ENCODE peak calls at places on chromosomes 7 and 10, in six cellular contexts. O, H, T, B, Y and U are unnamed samples.

GRCh38 chr10:69397972-69398371 is 18.7 kb downstream of the TACR2 start:
- DNase-seq in O (peak), H (no peak), T (peak), B (peak), Y (no peak), U (peak)

GRCh38 chr10:50369931-50370330 is 118.6 kb upstream of the ASAH2 start:
- DNase-seq in O (no peak), H (no peak), T (peak), B (no peak), Y (no peak), U (no peak)

GRCh38 chr7:98753176-98753575 is 116.6 kb downstream of the TMEM130 start:
- DNase-seq in O (no peak), H (no peak), T (no peak), B (no peak), Y (no peak), U (no peak)

GRCh38 chr7:117816727-117817126 is 56.5 kb downstream of the CTTNBP2 start:
- DNase-seq in O (no peak), H (no peak), T (peak), B (no peak), Y (no peak), U (no peak)

GRCh38 chr10:88060762-88061161 is 197.3 kb downstream of the PTEN start:
- DNase-seq in O (no peak), H (no peak), T (no peak), B (no peak), Y (no peak), U (no peak)

GRCh38 chr7:78683566-78683965 is 769.9 kb downstream of the MAGI2 start:
- DNase-seq in O (no peak), H (no peak), T (no peak), B (no peak), Y (no peak), U (no peak)

GRCh38 chr7:106752345-106752744 is 91.4 kb upstream of the CCDC71L start:
- DNase-seq in O (no peak), H (no peak), T (no peak), B (no peak), Y (no peak), U (no peak)

GRCh38 chr10:10821926-10822325 is 195.7 kb upstream of the CELF2 start:
- DNase-seq in O (no peak), H (no peak), T (no peak), B (no peak), Y (no peak), U (no peak)

GRCh38 chr10:112951349-112952281 is 1.6 kb downstream of the TCF7L2 start:
- DNase-seq in O (peak), H (peak), T (peak), B (peak), Y (peak), U (peak)

GRCh38 chr7:37918526-37918925 is 1.9 kb upstream of the SFRP4 start:
- DNase-seq in O (no peak), H (no peak), T (no peak), B (no peak), Y (no peak), U (no peak)

GRCh38 chr10:119517235-119518141 is 25.0 kb downstream of the RGS10 start:
- DNase-seq in O (no peak), H (peak), T (peak), B (no peak), Y (no peak), U (peak)

GRCh38 chr7:155303897-155304296 is 6.2 kb downstream of the INSIG1 start:
- DNase-seq in O (no peak), H (no peak), T (no peak), B (no peak), Y (no peak), U (no peak)

GRCh38 chr7:27175005-27175625 is 995 bp upstream of the HOXA10 start:
- DNase-seq in O (no peak), H (peak), T (no peak), B (no peak), Y (peak), U (no peak)

GRCh38 chr7:71867626-71868025 is 544.5 kb downstream of the CALN1 start:
- DNase-seq in O (no peak), H (no peak), T (no peak), B (no peak), Y (no peak), U (no peak)

GRCh38 chr10:30583778-30584415 is 45.7 kb downstream of the LYZL2 start:
- DNase-seq in O (peak), H (peak), T (peak), B (peak), Y (no peak), U (peak)

GRCh38 chr10:86344281-86344680 is 22.3 kb downstream of the GRID1 start:
- DNase-seq in O (no peak), H (no peak), T (no peak), B (no peak), Y (no peak), U (no peak)

GRCh38 chr7:39603931-39604330 is 19.4 kb upstream of the RALA start:
- DNase-seq in O (no peak), H (no peak), T (no peak), B (no peak), Y (no peak), U (no peak)

GRCh38 chr10:35340975-35341374 is 4.7 kb downstream of the CCNY start:
- DNase-seq in O (no peak), H (no peak), T (peak), B (no peak), Y (no peak), U (no peak)

GRCh38 chr7:106720641-106721040 is 59.7 kb upstream of the CCDC71L start:
- DNase-seq in O (no peak), H (no peak), T (no peak), B (no peak), Y (no peak), U (no peak)

GRCh38 chr7:131021902-131022301 is 287.9 kb upstream of the KLF14 start:
- DNase-seq in O (no peak), H (no peak), T (no peak), B (no peak), Y (no peak), U (no peak)

DNA sequence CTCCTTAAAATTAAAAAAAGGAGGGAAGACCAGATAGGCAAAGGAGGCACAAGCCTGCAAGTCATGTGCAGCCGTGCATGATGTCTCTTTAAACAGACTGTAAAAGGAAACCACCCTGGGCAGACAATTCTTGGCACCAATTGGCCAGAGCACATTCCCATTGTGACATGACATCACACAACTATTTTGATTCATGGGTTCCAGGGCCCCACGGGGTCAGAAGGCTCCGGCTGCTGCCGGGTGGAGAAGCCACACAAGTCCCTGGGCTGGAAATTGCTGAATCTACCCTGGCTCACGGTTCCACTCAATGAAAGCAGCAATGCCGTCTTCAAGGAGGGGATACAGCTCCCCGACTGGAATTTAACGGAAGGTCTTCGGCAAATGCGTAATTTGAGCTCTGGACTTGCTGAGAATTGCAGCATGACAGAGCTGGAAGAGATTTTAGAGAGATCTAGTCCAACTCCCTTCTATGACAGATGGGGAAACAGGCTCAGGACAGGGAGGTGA is 140.5 kb downstream of the PRKAG2 start:
- DNase-seq in O (peak), H (peak), T (peak), B (peak), Y (peak), U (peak)
- TF ChIP-seq CTCF in O (no peak), H (no peak), T (peak), B (peak), Y (peak), U (peak)

GRCh38 chr10:42866115-42866995 is 83.8 kb downstream of the BMS1 start:
- DNase-seq in O (peak), H (peak), T (peak), B (peak), Y (peak), U (peak)
- TF ChIP-seq CTCF in O (peak), H (peak), T (peak), B (peak), Y (peak), U (peak)

GRCh38 chr10:110040108-110040507 is 32.3 kb downstream of the ADD3 start:
- DNase-seq in O (no peak), H (no peak), T (no peak), B (no peak), Y (no peak), U (no peak)
- TF ChIP-seq CTCF in O (no peak), H (no peak), T (no peak), B (no peak), Y (no peak), U (no peak)

GRCh38 chr7:139452948-139453672 is 30.4 kb downstream of the KLRG2 start:
- DNase-seq in O (no peak), H (no peak), T (peak), B (peak), Y (no peak), U (no peak)
- TF ChIP-seq CTCF in O (no peak), H (peak), T (no peak), B (peak), Y (peak), U (peak)

DNA sequence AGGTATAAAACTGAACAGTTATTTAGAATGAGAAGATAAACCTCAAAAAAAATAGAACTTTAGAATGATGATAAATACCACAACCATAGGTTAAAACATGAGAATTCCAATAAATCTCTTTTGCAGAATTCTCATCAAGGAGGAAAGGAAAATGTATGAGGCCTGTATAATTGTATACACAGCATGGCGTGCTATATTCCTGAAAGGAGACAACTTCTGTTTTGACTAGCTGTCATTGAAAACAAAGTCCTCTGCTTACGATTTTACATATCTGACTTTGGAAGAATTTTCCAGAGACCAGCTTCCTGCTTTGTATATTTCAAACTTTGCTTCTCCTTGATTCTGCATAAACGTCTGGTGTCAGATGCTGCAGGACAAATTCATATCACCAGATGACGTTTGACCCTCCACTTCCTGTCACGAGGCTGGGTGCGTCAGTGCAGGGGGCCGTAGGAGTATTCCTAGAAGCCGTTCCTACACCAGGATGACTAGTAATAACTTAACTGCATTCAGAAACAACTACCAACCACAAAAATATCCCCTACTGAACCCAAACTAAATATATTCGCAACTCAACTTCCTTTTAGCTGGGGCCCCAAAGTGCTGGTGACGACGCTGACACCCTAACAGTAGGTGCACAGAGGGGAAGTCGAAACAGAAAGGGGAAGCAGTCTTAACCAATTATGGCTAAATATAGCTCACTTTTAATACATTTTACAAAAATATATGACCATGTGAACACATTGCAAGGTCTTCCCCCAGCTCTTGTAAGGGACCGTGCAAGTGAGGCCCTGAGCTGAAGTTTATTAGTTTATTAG is 178.6 kb upstream of the INHBA start:
- DNase-seq in O (peak), H (peak), T (no peak), B (no peak), Y (no peak), U (peak)
- TF ChIP-seq CTCF in O (no peak), H (no peak), T (no peak), B (no peak), Y (no peak), U (no peak)

GRCh38 chr10:71212249-71213126 is at the start of gene UNC5B:
- DNase-seq in O (peak), H (peak), T (peak), B (peak), Y (peak), U (peak)
- TF ChIP-seq CTCF in O (no peak), H (peak), T (no peak), B (peak), Y (peak), U (peak)

GRCh38 chr7:92722541-92722940 is 113.8 kb downstream of the CDK6 start:
- DNase-seq in O (no peak), H (no peak), T (no peak), B (no peak), Y (no peak), U (peak)

GRCh38 chr7:92717601-92717981 is 118.8 kb downstream of the CDK6 start:
- DNase-seq in O (no peak), H (no peak), T (peak), B (no peak), Y (no peak), U (no peak)

GRCh38 chr7:92717982-92718716 is 118.2 kb downstream of the CDK6 start:
- DNase-seq in O (peak), H (peak), T (peak), B (peak), Y (no peak), U (peak)

GRCh38 chr7:92723205-92723604 is 113.2 kb downstream of the CDK6 start:
- DNase-seq in O (no peak), H (no peak), T (peak), B (peak), Y (no peak), U (peak)

DNA sequence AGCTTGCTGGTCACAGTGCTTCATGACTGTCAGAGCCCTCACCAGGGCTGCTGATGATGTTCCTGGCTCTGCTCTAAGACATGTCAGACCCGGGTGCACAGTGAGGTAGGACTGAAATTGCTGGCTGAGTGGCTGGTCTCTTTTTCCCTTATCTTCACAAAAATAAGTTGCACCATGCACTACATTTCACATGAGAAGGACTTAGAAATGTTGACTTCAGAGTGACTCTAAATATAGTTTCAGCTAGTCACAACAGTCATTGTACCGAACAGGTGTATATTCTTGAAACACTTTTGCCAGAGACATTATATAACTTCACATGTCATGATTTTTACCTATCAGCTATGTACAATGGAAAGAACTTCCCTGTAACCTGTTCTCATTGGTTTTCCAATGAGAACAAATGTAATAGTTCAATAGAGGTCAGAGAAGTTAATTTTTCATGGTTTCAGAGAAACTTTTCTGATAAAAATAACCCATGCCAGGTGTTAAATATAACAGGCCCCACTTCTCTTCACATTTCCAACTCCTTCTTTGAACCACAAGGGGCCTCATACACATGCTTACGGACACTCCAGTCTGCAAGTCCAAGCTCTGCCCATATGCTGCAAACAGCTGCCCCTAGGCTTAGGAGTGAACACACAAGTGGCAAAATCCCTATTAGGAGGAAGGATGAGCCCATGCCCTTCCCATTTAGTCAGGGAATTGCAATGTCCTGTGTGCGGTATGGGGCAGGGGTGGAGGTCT is 115.6 kb downstream of the CDK6 start:
- DNase-seq in O (no peak), H (no peak), T (no peak), B (no peak), Y (peak), U (no peak)
- TF ChIP-seq CTCF in O (no peak), H (no peak), T (no peak), B (no peak), Y (peak), U (peak)

GRCh38 chr10:123852411-123852951 is 39.1 kb downstream of the CPXM2 start:
- DNase-seq in O (no peak), H (no peak), T (no peak), B (no peak), Y (no peak), U (no peak)

GRCh38 chr10:123848564-123849457 is 42.8 kb downstream of the CPXM2 start:
- DNase-seq in O (no peak), H (no peak), T (peak), B (no peak), Y (no peak), U (no peak)

GRCh38 chr10:123842692-123843385 is 48.8 kb downstream of the CPXM2 start:
- DNase-seq in O (no peak), H (no peak), T (no peak), B (no peak), Y (no peak), U (no peak)

DNA sequence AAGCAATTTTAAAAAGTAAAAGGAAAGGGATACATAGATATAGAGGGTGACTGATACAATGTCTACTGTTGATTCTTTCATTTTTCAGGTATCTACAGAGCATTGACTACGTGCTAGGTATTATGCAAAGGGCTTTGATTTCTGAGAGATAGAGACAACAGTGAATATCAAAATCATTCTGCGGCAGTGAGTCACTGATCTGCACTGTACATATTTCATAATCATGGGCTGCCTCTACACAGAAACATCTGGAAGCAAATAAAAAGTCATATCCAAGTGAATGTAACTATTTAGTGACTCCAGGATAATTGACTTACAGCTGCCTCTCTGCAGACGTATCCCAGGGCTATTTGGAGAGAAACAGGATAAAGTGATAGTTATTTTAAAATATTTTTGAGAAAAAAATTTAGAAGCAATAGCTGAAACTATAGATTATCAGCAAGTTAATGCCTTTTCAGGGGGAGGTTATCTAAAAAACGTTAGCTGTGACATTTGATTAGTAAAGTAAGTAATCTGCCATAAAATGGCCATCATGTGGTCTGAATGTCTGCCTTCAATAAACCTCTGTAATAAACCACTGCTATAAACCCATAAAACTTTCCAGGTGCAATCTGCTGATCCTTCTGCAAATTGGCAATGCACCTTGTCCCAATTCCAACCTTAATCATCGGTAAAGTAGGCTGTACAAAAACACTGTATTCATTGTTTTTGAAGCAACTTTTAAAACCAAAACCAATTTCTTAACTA is 43.7 kb downstream of the CPXM2 start:
- DNase-seq in O (no peak), H (no peak), T (peak), B (peak), Y (no peak), U (peak)
- TF ChIP-seq CTCF in O (no peak), H (no peak), T (no peak), B (no peak), Y (no peak), U (no peak)

GRCh38 chr7:73391396-73391795 is 42.2 kb upstream of the FZD9 start:
- DNase-seq in O (no peak), H (no peak), T (no peak), B (no peak), Y (no peak), U (no peak)

GRCh38 chr7:73387908-73388414 is 45.6 kb upstream of the FZD9 start:
- DNase-seq in O (no peak), H (no peak), T (no peak), B (no peak), Y (no peak), U (no peak)

GRCh38 chr7:73382938-73383503 is 50.6 kb upstream of the FZD9 start:
- DNase-seq in O (no peak), H (no peak), T (no peak), B (no peak), Y (no peak), U (no peak)

DNA sequence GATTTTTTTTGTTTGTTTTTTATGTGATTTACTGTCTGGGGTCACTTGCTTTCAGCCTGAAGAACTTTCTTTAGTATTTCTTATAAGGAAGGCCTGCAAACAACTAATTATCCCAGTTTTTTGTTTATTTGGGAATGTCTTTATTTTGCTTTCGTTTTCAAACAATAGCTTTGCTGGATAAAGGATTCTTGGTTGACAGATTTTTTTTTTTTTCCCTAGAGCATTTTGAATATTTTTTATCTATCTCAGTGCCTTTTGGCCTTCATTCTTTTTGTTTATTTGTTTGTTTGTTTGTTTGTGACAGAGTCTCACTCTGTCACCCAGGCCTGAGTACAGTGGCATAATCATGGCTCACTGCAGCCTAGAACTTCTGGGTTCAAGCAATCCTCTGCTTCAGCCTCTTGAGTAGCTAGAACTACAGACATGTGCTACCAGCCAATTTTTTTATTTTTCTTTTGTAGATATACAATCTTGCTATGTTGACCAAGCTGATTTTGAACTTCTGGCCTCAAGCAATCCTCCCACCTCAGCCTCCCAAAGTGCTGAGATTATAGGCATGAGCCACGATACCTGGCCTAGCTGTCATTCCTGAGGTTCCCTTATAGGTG is 46.3 kb upstream of the FZD9 start:
- DNase-seq in O (no peak), H (no peak), T (no peak), B (no peak), Y (no peak), U (peak)
- TF ChIP-seq CTCF in O (no peak), H (no peak), T (no peak), B (no peak), Y (no peak), U (no peak)

GRCh38 chr7:51253157-51253556 is 63.5 kb downstream of the COBL start:
- DNase-seq in O (no peak), H (no peak), T (no peak), B (no peak), Y (peak), U (no peak)
- TF ChIP-seq CTCF in O (peak), H (no peak), T (no peak), B (no peak), Y (peak), U (no peak)